ENCODE peak calls at places on chromosomes 11 and 22, in six cellular contexts. F, I, U, D, J and O are unnamed samples.

GRCh38 chr11:74925281-74925680 is 23.6 kb downstream of the XRRA1 start:
- DNase-seq in I (no peak), D (no peak), F (no peak), U (no peak), J (no peak), O (no peak)

GRCh38 chr11:94493146-94493442 is 550 bp downstream of the MRE11 start:
- DNase-seq in F (no peak), J (no peak), U (no peak), I (no peak), D (no peak), O (no peak)

GRCh38 chr22:43011079-43011478 is 3.9 kb downstream of the PACSIN2 start:
- DNase-seq in U (no peak), J (peak; percentile 53), D (no peak), F (no peak), I (no peak), O (peak; percentile 84)

GRCh38 chr11:124415356-124415923 is 9.2 kb downstream of the OR8B4 start:
- DNase-seq in F (no peak), U (no peak), J (peak; percentile 1), D (no peak), I (no peak), O (peak; percentile 8)

GRCh38 chr11:62547691-62548281 is 1.2 kb upstream of the AHNAK start:
- DNase-seq in F (no peak), U (peak; percentile 46), J (no peak), I (no peak), D (peak; percentile 92), O (no peak)

GRCh38 chr11:116641561-116642045 is 131.2 kb downstream of the BUD13 start:
- DNase-seq in U (peak; percentile 34), F (peak; percentile 23), I (peak; percentile 41), J (peak; percentile 51), D (peak; percentile 60), O (peak; percentile 64)

GRCh38 chr11:60916669-60917206 is 2.8 kb downstream of the TMEM109 start:
- DNase-seq in F (no peak), J (no peak), D (no peak), I (no peak), U (no peak), O (no peak)

GRCh38 chr11:114149689-114150407 is 90.3 kb downstream of the ZBTB16 start:
- DNase-seq in U (no peak), F (no peak), J (no peak), I (no peak), D (no peak), O (no peak)

GRCh38 chr11:130124096-130124495 is 35.5 kb upstream of the ST14 start:
- DNase-seq in I (peak; percentile 93), D (peak; percentile 90), J (peak; percentile 92), F (no peak), U (peak; percentile 45), O (peak; percentile 74)

GRCh38 chr11:34427171-34427805 is 11.4 kb upstream of the CAT start:
- DNase-seq in I (peak; percentile 53), U (peak; percentile 40), J (no peak), D (no peak), F (no peak), O (no peak)

GRCh38 chr11:70007796-70008195 is 70.3 kb upstream of the ANO1 start:
- DNase-seq in J (no peak), U (no peak), I (no peak), D (no peak), F (no peak), O (no peak)

GRCh38 chr11:889686-890475 is 20.7 kb downstream of the CHID1 start:
- DNase-seq in D (no peak), J (no peak), F (no peak), U (no peak), I (no peak), O (no peak)

GRCh38 chr11:87300640-87301381 is 263.1 kb downstream of the TMEM135 start:
- DNase-seq in D (no peak), F (no peak), J (no peak), U (no peak), I (no peak), O (no peak)

GRCh38 chr11:47143322-47143721 is 33.4 kb downstream of the ARFGAP2 start:
- DNase-seq in D (no peak), U (no peak), F (no peak), I (no peak), J (no peak), O (peak; percentile 72)

GRCh38 chr11:23540101-23540561 is 679.9 kb upstream of the CCDC179 start:
- DNase-seq in I (no peak), U (no peak), D (no peak), F (no peak), J (peak; percentile 23), O (no peak)

GRCh38 chr11:8040261-8040920 is 40.6 kb upstream of the TUB start:
- DNase-seq in D (no peak), I (peak; percentile 13), U (no peak), F (no peak), J (no peak), O (no peak)

GRCh38 chr11:86500500-86501170 is 125.9 kb downstream of the CCDC81 start:
- DNase-seq in F (no peak), J (no peak), U (no peak), I (no peak), D (no peak), O (no peak)

GRCh38 chr11:2574553-2575535 is 125.0 kb downstream of the KCNQ1OT1 start:
- DNase-seq in U (peak; percentile 11), F (peak; percentile 11), I (no peak), D (peak; percentile 42), J (peak; percentile 2), O (peak; percentile 22)

GRCh38 chr22:27885977-27886842 is 32.8 kb downstream of the PITPNB start:
- DNase-seq in I (peak; percentile 31), D (no peak), U (no peak), J (peak; percentile 61), F (peak; percentile 45), O (peak; percentile 50)

GRCh38 chr11:78253797-78254196 is 65.1 kb downstream of the USP35 start:
- DNase-seq in F (no peak), J (no peak), I (no peak), D (no peak), U (no peak), O (no peak)

GRCh38 chr22:35761037-35761436 is 43.4 kb downstream of the APOL5 start:
- DNase-seq in U (no peak), J (peak; percentile 19), F (no peak), D (no peak), I (no peak), O (no peak)

GRCh38 chr22:45265546-45265945 is 19.2 kb upstream of the UPK3A start:
- DNase-seq in F (no peak), D (no peak), U (no peak), J (no peak), I (no peak), O (no peak)

GRCh38 chr11:43581370-43582023 is 99.0 kb upstream of the HSD17B12 start:
- DNase-seq in J (no peak), U (no peak), I (no peak), D (no peak), F (no peak), O (no peak)

GRCh38 chr11:128890216-128890542 is 977 bp upstream of the KCNJ5 start:
- DNase-seq in U (no peak), F (no peak), J (no peak), D (no peak), I (no peak), O (no peak)

GRCh38 chr11:126256216-126256615 is 12.5 kb downstream of the SRPRA start:
- DNase-seq in I (no peak), D (no peak), U (no peak), F (no peak), J (no peak), O (no peak)

GRCh38 chr11:111923951-111924350 is 5.2 kb downstream of the C11orf52 start:
- DNase-seq in I (no peak), D (no peak), J (no peak), U (no peak), F (no peak), O (no peak)

GRCh38 chr11:111922803-111923202 is 4.1 kb downstream of the C11orf52 start:
- DNase-seq in F (peak; percentile 53), J (peak; percentile 88), I (peak; percentile 74), D (peak; percentile 73), U (no peak), O (no peak)

GRCh38 chr11:111925953-111926352 is 7.2 kb downstream of the C11orf52 start:
- DNase-seq in F (peak; percentile 58), I (no peak), J (no peak), D (no peak), U (no peak), O (no peak)

GRCh38 chr11:111920908-111921307 is 2.2 kb downstream of the C11orf52 start:
- DNase-seq in U (no peak), F (no peak), J (no peak), I (no peak), D (no peak), O (no peak)

DNA sequence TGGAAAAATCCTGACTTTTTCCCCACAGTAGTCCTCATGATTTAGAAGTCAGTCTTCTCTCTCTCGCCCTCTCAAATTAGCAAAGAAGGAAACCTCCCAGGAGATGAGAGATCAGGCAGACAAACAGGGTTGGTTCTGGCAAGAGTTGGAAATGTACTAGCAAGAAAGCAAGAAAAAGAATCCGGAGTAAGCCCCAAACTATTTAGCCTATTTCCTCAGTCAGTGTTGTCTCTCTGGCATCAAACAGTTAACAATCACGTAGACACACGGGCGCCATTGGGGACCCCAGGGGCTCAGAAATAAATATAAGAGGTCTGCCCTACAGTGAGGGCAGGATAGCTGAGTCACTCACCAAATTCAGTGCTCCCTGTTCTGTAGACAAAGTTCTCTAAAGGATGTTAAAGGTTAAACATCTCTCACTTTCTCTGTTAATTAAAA is 4.7 kb downstream of the C11orf52 start:
- DNase-seq in U (no peak), I (no peak), J (no peak), F (no peak), D (no peak), O (no peak)
- H3K4me3 ChIP-seq in U (no peak overlapping the region), I (no peak overlapping the region), J (no peak overlapping the region), F (no peak overlapping the region), D (no peak overlapping the region), O (no peak overlapping the region)

DNA sequence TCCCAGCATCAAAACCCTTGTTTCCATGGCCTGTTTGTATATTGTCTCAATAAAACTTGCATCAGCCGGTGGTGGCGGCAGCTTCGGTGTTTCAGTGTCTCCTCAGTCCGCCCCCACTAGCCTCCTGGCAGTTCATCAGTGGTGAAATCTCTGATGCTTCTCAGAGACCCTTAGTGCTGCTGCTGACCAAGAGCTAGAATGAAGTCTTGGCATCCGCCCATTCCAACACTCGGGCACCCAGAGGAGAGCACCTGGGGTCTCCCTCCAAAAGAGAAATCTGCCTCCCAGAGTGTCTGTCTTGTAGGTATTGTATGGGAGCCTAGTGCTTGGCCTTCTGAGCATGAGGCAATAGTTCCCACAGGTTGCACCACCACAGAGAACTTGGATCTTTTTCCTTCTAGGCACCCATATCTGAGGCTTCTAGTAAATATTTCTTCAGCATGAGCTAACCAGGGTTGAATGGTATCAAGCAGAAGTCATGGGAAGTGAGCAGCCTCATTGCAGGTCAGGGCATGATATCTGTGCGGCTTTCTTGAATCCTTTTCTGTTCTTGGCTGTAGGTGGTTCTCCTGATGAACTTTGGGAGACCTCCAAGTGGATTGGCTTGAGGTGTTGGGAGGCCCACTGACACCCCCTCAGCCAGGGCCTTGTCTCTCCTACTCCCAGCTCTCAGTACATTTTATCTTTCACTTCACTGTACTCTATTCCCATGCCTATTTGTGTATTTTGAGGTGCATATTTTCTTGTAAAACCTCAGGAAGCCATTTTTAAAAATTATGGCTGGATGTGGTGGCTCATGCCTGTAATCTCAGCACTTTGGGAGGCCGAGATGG is 13.2 kb upstream of the AIFM3 start:
- DNase-seq in D (peak; percentile 73), I (peak; percentile 36), F (no peak), U (peak; percentile 32), J (peak; percentile 24), O (peak; percentile 32)
- H3K4me1 ChIP-seq in D (peaks cover 47% of the 10 kb centered on the region), I (peaks cover 13% of the 10 kb centered on the region), F (peaks cover 8% of the 10 kb centered on the region), U (no peaks in the 10 kb centered on the region), J (no peaks in the 10 kb centered on the region), O (peaks cover 70% of the 10 kb centered on the region)

GRCh38 chr11:65546217-65546958 is 11.8 kb downstream of the LTBP3 start:
- DNase-seq in F (peak; percentile 73), J (peak; percentile 75), U (peak; percentile 72), I (peak; percentile 98), D (peak; percentile 99), O (peak; percentile 95)
- TF ChIP-seq POLR2A in F (no peak), J (no peak), U (no peak), I (no peak), D (peak; percentile 54), O (peak; percentile 41)

GRCh38 chr22:41699264-41700104 is at the start of gene MEI1:
- DNase-seq in J (peak; percentile 86), I (peak; percentile 81), D (peak; percentile 89), F (peak; percentile 86), U (peak; percentile 86), O (peak; percentile 92)
- H3K4me3 ChIP-seq in J (peak within 1 kb of the TSS; percentile 14), I (no peak within 1 kb of the TSS), D (no peak within 1 kb of the TSS), F (no peak within 1 kb of the TSS), U (no peak within 1 kb of the TSS), O (no peak within 1 kb of the TSS)